ENCODE peak calls at places on chromosome 16, in nine cellular contexts. H, J, N, Q, G, O, B, X and Y are unnamed samples.

GRCh38 chr16:87465306-87465705 is 27.5 kb downstream of the ZCCHC14 start:
- DNase-seq in X (no peak), J (no peak), O (peak; percentile 89), Q (peak; percentile 83), H (peak; percentile 91), N (no peak), G (peak; percentile 80), B (peak; percentile 75), Y (no peak)

GRCh38 chr16:23148513-23149266 is 562 bp downstream of the USP31 start:
- DNase-seq in J (peak; percentile 39), H (peak; percentile 64), G (peak; percentile 85), B (peak; percentile 47), X (peak; percentile 70), Q (peak; percentile 52), O (peak; percentile 84), N (peak; percentile 66), Y (peak; percentile 48)

GRCh38 chr16:5756969-5757368 is 659.4 kb upstream of the EEF2KMT start:
- DNase-seq in O (no peak), N (no peak), H (no peak), J (peak; percentile 6), Q (no peak), B (no peak), X (no peak), G (no peak), Y (no peak)

GRCh38 chr16:88298882-88299745 is 83.6 kb upstream of the ZNF469 start:
- DNase-seq in B (no peak), O (no peak), G (no peak), X (no peak), Q (no peak), H (peak; percentile 69), J (no peak), N (no peak), Y (no peak)

GRCh38 chr16:21563676-21564075 is 35.7 kb upstream of the METTL9 start:
- DNase-seq in G (no peak), B (no peak), J (no peak), X (no peak), Q (no peak), N (no peak), H (no peak), O (no peak), Y (no peak)

GRCh38 chr16:66263973-66264310 is 102.5 kb upstream of the CDH5 start:
- DNase-seq in X (no peak), Q (no peak), H (no peak), O (no peak), G (no peak), J (no peak), B (no peak), N (no peak), Y (no peak)

GRCh38 chr16:54290203-54291106 is 3.9 kb upstream of the IRX3 start:
- DNase-seq in O (no peak), G (no peak), N (no peak), X (no peak), H (no peak), B (no peak), Q (no peak), J (peak; percentile 18), Y (peak; percentile 30)

GRCh38 chr16:49529646-49530045 is 156.0 kb downstream of the C16orf78 start:
- DNase-seq in H (no peak), G (no peak), X (peak; percentile 73), J (no peak), N (no peak), B (no peak), Q (no peak), O (no peak), Y (no peak)

GRCh38 chr16:3321802-3322201 is 16.5 kb downstream of the ZNF75A start:
- DNase-seq in J (no peak), G (no peak), N (no peak), Q (no peak), O (no peak), X (no peak), H (no peak), B (no peak), Y (no peak)

GRCh38 chr16:85222151-85222863 is 110.0 kb upstream of the CIBAR2 start:
- DNase-seq in N (no peak), X (no peak), Q (no peak), B (no peak), O (no peak), J (no peak), G (no peak), H (no peak), Y (no peak)

GRCh38 chr16:8674413-8675022 is at the start of gene ABAT:
- DNase-seq in N (peak; percentile 89), Q (peak; percentile 81), B (peak; percentile 31), J (peak; percentile 82), X (peak; percentile 91), H (peak; percentile 88), G (peak; percentile 96), O (peak; percentile 90), Y (peak; percentile 93)
- TF ChIP-seq CTCF in N (peak; percentile 13), Q (no peak), B (no peak), J (no peak), X (no peak), H (no peak), G (no peak), O (no peak), Y (no peak)

GRCh38 chr16:11297492-11298142 is 16.5 kb upstream of the PRM1 start:
- DNase-seq in X (peak; percentile 93), Q (peak; percentile 95), G (peak; percentile 94), H (peak; percentile 18), J (peak; percentile 27), O (peak; percentile 62), B (peak; percentile 96), N (peak; percentile 78), Y (peak; percentile 53)
- TF ChIP-seq CTCF in X (peak; percentile 3), Q (peak; percentile 8), G (peak; percentile 7), H (no peak), J (no peak), O (peak; percentile 23), B (no peak), N (peak; percentile 54), Y (no peak)

GRCh38 chr16:17053536-17054160 is 417.1 kb downstream of the XYLT1 start:
- DNase-seq in Q (no peak), X (peak; percentile 35), H (no peak), B (no peak), G (no peak), N (no peak), J (no peak), O (no peak), Y (no peak)
- TF ChIP-seq CTCF in Q (no peak), X (peak; percentile 32), H (no peak), B (no peak), G (no peak), N (no peak), J (no peak), O (no peak), Y (no peak)

GRCh38 chr16:72457243-72457925 is 285.4 kb upstream of the PMFBP1 start:
- DNase-seq in H (no peak), G (no peak), X (no peak), N (no peak), O (no peak), B (no peak), Q (no peak), J (no peak), Y (no peak)

GRCh38 chr16:72458035-72458434 is 286.1 kb upstream of the PMFBP1 start:
- DNase-seq in O (no peak), N (no peak), H (peak; percentile 6), Q (no peak), G (no peak), J (no peak), X (no peak), B (no peak), Y (no peak)

GRCh38 chr16:72455743-72456659 is 284.0 kb upstream of the PMFBP1 start:
- DNase-seq in O (no peak), J (no peak), N (no peak), Q (no peak), B (peak; percentile 32), X (no peak), H (peak; percentile 58), G (no peak), Y (no peak)
- TF ChIP-seq CTCF in O (no peak), J (no peak), N (no peak), Q (no peak), B (no peak), X (no peak), H (no peak), G (no peak), Y (no peak)

DNA sequence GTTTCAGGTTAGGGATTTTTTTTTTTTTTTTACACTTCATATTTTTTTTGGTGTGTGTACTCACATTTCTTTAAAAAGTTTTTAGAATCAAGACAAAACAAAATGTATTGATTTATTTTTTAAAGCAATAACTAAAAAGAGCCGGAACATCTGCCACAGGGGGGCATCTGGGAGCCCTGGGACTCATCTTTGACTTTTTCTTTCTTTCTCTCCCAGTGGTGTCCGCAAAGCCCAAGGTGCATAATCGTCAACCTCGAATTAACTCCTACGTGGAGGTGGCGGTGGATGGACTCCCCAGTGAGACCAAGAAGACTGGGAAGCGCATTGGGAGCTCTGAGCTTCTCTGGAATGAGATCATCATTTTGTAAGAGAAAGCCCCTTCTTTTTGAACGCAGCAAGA is 36.3 kb downstream of the WWP2 start:
- DNase-seq in Q (no peak), O (no peak), B (no peak), J (no peak), G (no peak), H (no peak), N (no peak), X (no peak), Y (peak; percentile 20)
- TF ChIP-seq CTCF in Q (peak; percentile 10), O (peak; percentile 26), B (no peak), J (no peak), G (no peak), H (peak; percentile 7), N (peak; percentile 72), X (no peak), Y (no peak)

GRCh38 chr16:57627184-57627871 is 1.1 kb upstream of the ADGRG1 start:
- DNase-seq in G (no peak), J (peak; percentile 46), B (no peak), H (peak; percentile 75), O (no peak), Q (peak; percentile 35), X (no peak), N (no peak), Y (peak; percentile 52)
- TF ChIP-seq CTCF in G (no peak), J (no peak), B (no peak), H (no peak), O (no peak), Q (no peak), X (no peak), N (no peak), Y (no peak)

DNA sequence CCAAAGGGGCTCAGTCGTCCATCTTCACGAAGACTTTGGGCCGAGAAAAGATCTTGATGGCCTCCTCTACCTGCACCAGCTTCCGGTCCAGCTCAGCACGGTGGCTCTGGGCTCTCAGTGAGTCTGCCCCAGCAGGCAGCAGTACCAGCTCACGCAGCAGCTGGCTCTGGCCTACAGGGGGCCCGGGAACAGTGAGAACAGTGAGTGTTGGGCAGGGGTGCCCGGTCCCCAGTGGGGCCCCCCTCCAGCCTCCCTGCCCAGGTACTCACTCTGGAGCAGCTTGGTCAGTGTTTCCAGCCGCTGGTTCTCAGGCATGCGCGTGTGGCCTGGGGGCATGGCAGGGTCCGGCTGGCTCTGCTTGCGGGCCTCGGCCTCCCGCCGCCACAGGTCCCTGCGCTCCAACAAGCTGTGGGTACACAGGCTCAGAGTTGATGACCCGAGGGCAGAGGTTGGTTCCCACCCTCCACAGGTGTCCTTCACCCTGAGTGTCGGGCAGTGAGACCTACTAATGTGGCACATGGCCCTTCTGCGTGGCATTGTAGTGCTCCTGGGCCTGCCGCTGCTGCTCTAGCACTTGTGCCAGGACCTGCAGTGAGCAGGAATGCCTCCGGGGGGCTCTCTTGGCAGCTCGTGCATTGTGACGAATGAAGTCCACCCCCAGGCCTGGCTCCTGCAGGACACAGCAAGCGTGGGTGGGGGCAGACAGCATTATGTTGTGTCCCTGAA is 2.6 kb downstream of the PARD6A start:
- DNase-seq in X (no peak), Q (peak; percentile 70), O (no peak), G (no peak), B (peak; percentile 41), J (peak; percentile 71), H (no peak), N (no peak), Y (peak; percentile 76)
- TF ChIP-seq CTCF in X (peak; percentile 24), Q (peak; percentile 71), O (no peak), G (no peak), B (peak; percentile 29), J (peak; percentile 49), H (peak; percentile 26), N (no peak), Y (peak; percentile 46)